ENCODE peak calls at places on chromosome 11, in seven cellular contexts. G, L, P, X, H, C and F are unnamed samples.

GRCh38 chr11:85182437-85183109 is 444.6 kb downstream of the DLG2 start:
- DNase-seq in P (peak), G (peak), H (peak), C (peak), X (peak), L (no peak), F (peak)

GRCh38 chr11:46120711-46121327 is 435 bp downstream of the PHF21A start:
- DNase-seq in G (no peak), H (peak), C (peak), X (peak), L (no peak), P (peak), F (peak)

GRCh38 chr11:72724851-72725730 is 27.1 kb downstream of the ARAP1 start:
- DNase-seq in G (peak), H (peak), C (peak), L (peak), X (peak), P (peak), F (peak)

GRCh38 chr11:65454696-65455456 is 32.3 kb downstream of the NEAT1 start:
- DNase-seq in P (peak), X (peak), H (peak), L (peak), C (peak), G (peak), F (peak)

GRCh38 chr11:69044111-69045013 is 4.4 kb upstream of the TPCN2 start:
- DNase-seq in H (peak), P (peak), C (no peak), L (no peak), G (peak), X (peak), F (peak)

GRCh38 chr11:63623513-63624140 is 9.4 kb upstream of the PLAAT3 start:
- DNase-seq in G (no peak), X (peak), L (no peak), C (no peak), H (no peak), P (no peak), F (no peak)

GRCh38 chr11:85798361-85798760 is 12.6 kb downstream of the SYTL2 start:
- DNase-seq in X (no peak), L (no peak), G (no peak), P (no peak), C (no peak), H (no peak), F (no peak)

GRCh38 chr11:113926273-113927183 is 21.9 kb downstream of the HTR3B start:
- DNase-seq in X (peak), C (no peak), L (no peak), P (no peak), H (peak), G (no peak), F (no peak)

GRCh38 chr11:66996609-66997273 is 21.6 kb downstream of the C11orf86 start:
- DNase-seq in G (peak), C (no peak), H (peak), P (no peak), L (no peak), X (peak), F (peak)

GRCh38 chr11:117523680-117524079 is 196.0 kb downstream of the CEP164 start:
- DNase-seq in X (peak), P (no peak), L (no peak), H (no peak), C (no peak), G (peak), F (peak)

GRCh38 chr11:78613053-78613813 is 38.6 kb upstream of the NARS2 start:
- DNase-seq in X (no peak), P (no peak), L (no peak), C (no peak), G (no peak), H (no peak), F (no peak)

GRCh38 chr11:61888590-61888989 is 2.8 kb downstream of the FADS3 start:
- DNase-seq in G (no peak), X (peak), L (no peak), H (no peak), P (no peak), C (no peak), F (no peak)

GRCh38 chr11:62398011-62398994 is 20.5 kb upstream of the SCGB1A1 start:
- DNase-seq in H (peak), G (peak), P (no peak), L (no peak), X (peak), C (no peak), F (peak)

GRCh38 chr11:75592699-75593098 is 30.6 kb downstream of the SERPINH1 start:
- DNase-seq in L (no peak), X (no peak), P (no peak), C (no peak), H (peak), G (no peak), F (no peak)

GRCh38 chr11:61123775-61124571 is 21.7 kb downstream of the CD5 start:
- DNase-seq in X (no peak), H (no peak), G (no peak), C (no peak), L (no peak), P (no peak), F (no peak)

GRCh38 chr11:91433284-91434010 is 791.2 kb upstream of the FAT3 start:
- DNase-seq in G (no peak), L (no peak), C (no peak), X (no peak), P (no peak), H (peak), F (no peak)

GRCh38 chr11:116373107-116373506 is 399.7 kb downstream of the BUD13 start:
- DNase-seq in L (no peak), P (no peak), X (no peak), G (no peak), H (no peak), C (no peak), F (no peak)

GRCh38 chr11:57751676-57752253 is at the start of gene BTBD18:
- DNase-seq in G (peak), P (peak), H (peak), L (no peak), X (peak), C (peak), F (peak)

GRCh38 chr11:10893713-10894112 is 35.9 kb upstream of the ZBED5 start:
- DNase-seq in P (no peak), G (peak), C (no peak), H (peak), L (no peak), X (peak), F (peak)

GRCh38 chr11:32087602-32088001 is 3.3 kb upstream of the RCN1 start:
- DNase-seq in P (no peak), X (peak), G (no peak), H (peak), C (no peak), L (no peak), F (peak)

GRCh38 chr11:64209563-64209843 is 3.0 kb downstream of the FERMT3 start:
- DNase-seq in P (no peak), C (no peak), G (no peak), H (no peak), X (no peak), L (no peak), F (no peak)

GRCh38 chr11:113644605-113645004 is 61.5 kb downstream of the TMPRSS5 start:
- DNase-seq in X (no peak), H (no peak), L (no peak), C (no peak), P (no peak), G (no peak), F (no peak)

GRCh38 chr11:124039557-124039956 is 1.6 kb downstream of the OR10G7 start:
- DNase-seq in P (no peak), H (no peak), X (no peak), L (no peak), C (no peak), G (no peak), F (no peak)